ENCODE peak calls at places on chromosomes 13 and 19, in eight cellular contexts. E is A549, V is sigmoid colon, A is adrenal gland, G is right lobe of liver, X is tibial nerve, Y is Peyer's patch, M is testis. O is an unnamed sample.

GRCh38 chr19:19510432-19510831 is 4.9 kb downstream of the TSSK6 start:
- DNase-seq in E (no peak), A (no peak), G (no peak), X (no peak), M (no peak), Y (no peak), V (no peak), O (no peak)

GRCh38 chr13:34458756-34459462 is 483.2 kb upstream of the NBEA start:
- DNase-seq in G (no peak), X (no peak), Y (no peak), A (no peak), E (peak), V (peak), M (peak), O (peak)

GRCh38 chr19:19406878-19407639 is 1.6 kb downstream of the GATAD2A start:
- DNase-seq in M (peak), E (peak), V (peak), A (peak), G (no peak), X (no peak), Y (peak), O (no peak)

GRCh38 chr13:29835280-29836061 is 14.9 kb downstream of the UBL3 start:
- DNase-seq in X (no peak), G (no peak), E (no peak), M (no peak), Y (no peak), V (no peak), A (no peak), O (no peak)

GRCh38 chr13:76717092-76717491 is 169.1 kb downstream of the KCTD12 start:
- DNase-seq in A (peak), E (no peak), Y (no peak), X (no peak), G (no peak), M (no peak), V (no peak), O (no peak)

GRCh38 chr19:4547303-4548237 is 7.7 kb upstream of the LRG1 start:
- DNase-seq in G (peak), Y (no peak), V (no peak), E (peak), A (peak), X (no peak), M (peak), O (no peak)

GRCh38 chr19:5424192-5424973 is 30.8 kb upstream of the ZNRF4 start:
- DNase-seq in E (no peak), M (peak), X (no peak), A (no peak), Y (no peak), G (no peak), V (no peak), O (no peak)

GRCh38 chr13:20035130-20035529 is 76.6 kb downstream of the ZMYM2 start:
- DNase-seq in Y (no peak), X (no peak), E (peak), V (no peak), M (no peak), A (no peak), G (no peak), O (no peak)

GRCh38 chr13:86792153-86792651 is 879.0 kb upstream of the SLITRK5 start:
- DNase-seq in M (peak), V (no peak), E (no peak), Y (no peak), G (peak), X (no peak), A (no peak), O (no peak)

GRCh38 chr19:45954132-45954531 is 19.5 kb downstream of the NOVA2 start:
- DNase-seq in E (no peak), A (no peak), Y (no peak), V (no peak), M (no peak), X (no peak), G (no peak), O (no peak)

GRCh38 chr13:51895906-51896888 is 34.4 kb downstream of the CCDC70 start:
- DNase-seq in E (peak), X (no peak), A (peak), M (peak), V (no peak), Y (peak), G (no peak), O (no peak)

GRCh38 chr13:50923272-50923671 is 13.7 kb downstream of the RNASEH2B start:
- DNase-seq in X (no peak), A (no peak), V (no peak), M (no peak), G (no peak), E (peak), Y (no peak), O (no peak)

GRCh38 chr19:38228005-38228377 is 4.0 kb upstream of the DPF1 start:
- DNase-seq in G (no peak), X (no peak), A (no peak), M (no peak), Y (no peak), E (no peak), V (no peak), O (no peak)

GRCh38 chr19:43533546-43534304 is 737 bp downstream of the ZNF575 start:
- DNase-seq in Y (peak), A (peak), X (peak), M (peak), E (peak), V (peak), G (peak), O (peak)

GRCh38 chr13:70964124-70964523 is 855.9 kb upstream of the KLHL1 start:
- DNase-seq in M (no peak), E (peak), V (no peak), G (no peak), Y (no peak), X (no peak), A (no peak), O (no peak)

GRCh38 chr13:95896302-95896701 is 156.9 kb downstream of the UGGT2 start:
- DNase-seq in A (no peak), M (no peak), V (no peak), Y (no peak), E (no peak), G (no peak), X (no peak), O (no peak)

DNA sequence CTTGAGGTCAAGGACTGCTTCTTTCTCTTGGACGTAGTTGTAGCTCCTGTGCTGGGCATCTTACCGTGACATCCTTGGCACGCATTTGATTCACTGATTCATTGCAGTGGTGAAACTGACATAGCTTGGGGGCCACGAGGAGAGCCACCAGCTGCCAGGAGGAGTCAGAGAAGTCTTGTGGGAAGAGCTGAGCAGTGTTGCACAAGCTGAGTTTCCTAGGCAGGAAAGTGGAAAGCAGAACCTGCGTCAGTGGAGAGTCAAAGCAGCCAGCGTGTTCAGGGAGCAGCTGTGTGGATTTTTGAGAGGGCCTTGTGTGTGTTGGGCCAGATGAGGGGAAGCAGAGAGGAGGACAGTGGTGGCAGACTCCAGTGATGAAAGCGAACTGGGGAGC is 5.3 kb upstream of the GPR183 start:
- DNase-seq in G (no peak), M (peak), E (no peak), Y (no peak), X (peak), V (peak), A (peak), O (peak)
- TF ChIP-seq POLR2A in G (peak), M (no peak), E (no peak), Y (no peak), X (no peak), V (peak), A (no peak), O (no peak)

GRCh38 chr19:49363265-49364082 is at the start of gene DKKL1:
- DNase-seq in V (peak), Y (peak), M (peak), A (peak), E (peak), G (peak), X (peak), O (peak)
- TF ChIP-seq POLR2A in V (peak), Y (no peak), M (no peak), A (no peak), E (peak), G (no peak), X (peak), O (peak)

GRCh38 chr19:29842471-29843179 is 30.8 kb downstream of the CCNE1 start:
- DNase-seq in G (peak), E (no peak), A (no peak), Y (no peak), X (no peak), V (peak), M (no peak), O (no peak)

GRCh38 chr19:29845576-29846176 is 33.9 kb downstream of the CCNE1 start:
- DNase-seq in V (no peak), Y (peak), E (peak), M (peak), X (no peak), G (no peak), A (peak), O (no peak)

GRCh38 chr19:29841559-29842367 is 30.0 kb downstream of the CCNE1 start:
- DNase-seq in G (peak), X (no peak), M (no peak), E (peak), Y (no peak), V (peak), A (peak), O (no peak)

GRCh38 chr19:29843180-29844051 is 31.6 kb downstream of the CCNE1 start:
- DNase-seq in V (peak), A (peak), Y (peak), M (peak), G (peak), E (no peak), X (no peak), O (no peak)

GRCh38 chr19:29844891-29845575 is 33.2 kb downstream of the CCNE1 start:
- DNase-seq in Y (peak), G (peak), E (peak), V (peak), X (peak), A (peak), M (peak), O (peak)
- TF ChIP-seq POLR2A in Y (peak), G (no peak), E (peak), V (no peak), X (peak), A (no peak), M (no peak), O (no peak)

DNA sequence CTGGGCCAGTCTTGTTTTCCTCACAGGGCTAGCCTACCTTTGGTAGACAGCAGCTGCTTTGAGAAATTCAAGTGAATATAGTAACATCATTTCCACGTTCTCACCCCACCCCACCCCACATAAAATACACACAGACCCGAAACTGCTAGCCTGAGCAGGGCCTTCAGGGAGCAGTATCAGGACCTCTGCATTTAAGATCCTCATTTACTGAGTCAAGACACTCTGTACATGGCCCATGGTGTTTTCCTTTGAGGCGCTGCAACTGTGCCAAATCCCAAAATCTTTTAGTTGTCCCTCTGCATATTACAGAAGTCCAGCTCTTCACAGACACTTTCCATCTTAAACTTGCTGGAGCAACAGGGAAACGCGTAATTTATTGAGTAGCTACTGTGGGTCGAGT is 43.0 kb downstream of the ESD start:
- DNase-seq in Y (no peak), V (no peak), M (no peak), A (no peak), X (no peak), E (no peak), G (no peak), O (no peak)
- TF ChIP-seq POLR2A in Y (no peak), V (no peak), M (no peak), A (no peak), X (no peak), E (no peak), G (no peak), O (no peak)

GRCh38 chr19:48474084-48474592 is 5.0 kb downstream of the CYTH2 start:
- DNase-seq in A (no peak), Y (no peak), M (no peak), G (no peak), X (no peak), V (no peak), E (no peak), O (no peak)
- TF ChIP-seq POLR2A in A (no peak), Y (no peak), M (no peak), G (no peak), X (no peak), V (no peak), E (no peak), O (no peak)

O was measured in uterus.